ENCODE peak calls at places on chromosomes 1 and 21, in seven cellular contexts. M is HTR-8/SVneo, Y is AG08396, R is SW480, U is OCI-M1, X is mesendoderm, P is BE2C. A is an unnamed sample.

GRCh38 chr1:28170036-28170596 is 6.4 kb downstream of the PTAFR start:
- DNase-seq in R (no peak), U (no peak), Y (no peak), X (no peak), M (no peak), P (no peak), A (no peak)

GRCh38 chr1:163074716-163075284 is 5.6 kb downstream of the RGS4 start:
- DNase-seq in U (no peak), X (no peak), R (no peak), P (no peak), M (no peak), Y (no peak), A (no peak)

GRCh38 chr1:20058531-20058930 is 11.5 kb upstream of the PLA2G5 start:
- DNase-seq in U (peak; percentile 36), R (peak; percentile 69), X (no peak), M (peak; percentile 24), P (no peak), Y (peak; percentile 44), A (no peak)

GRCh38 chr1:12059226-12059625 is 3.9 kb upstream of the TNFRSF8 start:
- DNase-seq in U (no peak), P (no peak), R (no peak), Y (no peak), M (no peak), X (no peak), A (no peak)

GRCh38 chr1:3903141-3904005 is 3.3 kb upstream of the C1orf174 start:
- DNase-seq in P (no peak), U (no peak), M (no peak), Y (no peak), X (no peak), R (peak; percentile 75), A (no peak)

GRCh38 chr1:187928288-187928687 is 1099.5 kb downstream of the PLA2G4A start:
- DNase-seq in M (peak; percentile 6), X (peak; percentile 83), R (no peak), Y (no peak), P (peak; percentile 48), U (peak; percentile 83), A (peak; percentile 23)

GRCh38 chr1:24856787-24857527 is 73.1 kb downstream of the RUNX3 start:
- DNase-seq in M (no peak), Y (no peak), U (no peak), X (no peak), P (no peak), R (no peak), A (no peak)

GRCh38 chr1:30839827-30840359 is 68.7 kb downstream of the SDC3 start:
- DNase-seq in U (no peak), X (no peak), M (no peak), P (no peak), R (no peak), Y (no peak), A (no peak)

GRCh38 chr1:53470155-53470554 is 11.0 kb downstream of the DMRTB1 start:
- DNase-seq in M (no peak), X (peak; percentile 97), R (no peak), U (no peak), Y (peak; percentile 93), P (no peak), A (no peak)

GRCh38 chr21:38159355-38159754 is 97.4 kb upstream of the KCNJ15 start:
- DNase-seq in U (peak; percentile 81), X (peak; percentile 87), Y (peak; percentile 66), R (peak; percentile 81), P (peak; percentile 24), M (peak; percentile 50), A (no peak)

GRCh38 chr1:155193275-155193990 is 14.3 kb downstream of the THBS3 start:
- DNase-seq in X (peak; percentile 96), U (peak; percentile 99), Y (peak; percentile 93), M (peak; percentile 83), R (peak; percentile 86), P (peak; percentile 92), A (peak; percentile 86)

GRCh38 chr21:45551316-45551715 is 9.1 kb upstream of the SLC19A1 start:
- DNase-seq in R (peak; percentile 75), X (no peak), U (peak; percentile 62), Y (peak; percentile 70), M (peak; percentile 67), P (no peak), A (no peak)

GRCh38 chr1:92486251-92487077 is at the start of gene GFI1:
- DNase-seq in R (peak; percentile 83), U (peak; percentile 71), P (peak; percentile 13), Y (peak; percentile 38), X (peak; percentile 61), M (no peak), A (no peak)

GRCh38 chr1:235095938-235096562 is 32.6 kb downstream of the TOMM20 start:
- DNase-seq in X (no peak), U (no peak), P (no peak), R (no peak), M (no peak), Y (no peak), A (no peak)

GRCh38 chr1:27074175-27074780 is 61.6 kb upstream of the TENT5B start:
- DNase-seq in Y (peak; percentile 44), P (no peak), U (peak; percentile 84), X (no peak), R (peak; percentile 14), M (peak; percentile 20), A (no peak)

GRCh38 chr1:164651378-164651951 is 92.5 kb downstream of the PBX1 start:
- DNase-seq in P (no peak), U (peak; percentile 22), R (peak; percentile 90), X (no peak), M (peak; percentile 7), Y (no peak), A (no peak)

GRCh38 chr1:237851209-237851845 is 39.4 kb downstream of the ZP4 start:
- DNase-seq in U (peak; percentile 68), Y (no peak), X (peak; percentile 75), P (peak; percentile 78), M (peak; percentile 60), R (peak; percentile 51), A (no peak)

GRCh38 chr1:206854401-206855129 is 10.9 kb upstream of the IL20 start:
- DNase-seq in X (peak; percentile 51), R (no peak), M (no peak), P (no peak), U (no peak), Y (no peak), A (no peak)